ENCODE peak calls at places on chromosomes 13 and 19, in five cellular contexts. M, F, Q, J and Z are unnamed samples.

GRCh38 chr19:5016781-5017180 is 47.9 kb downstream of the KDM4B start:
- DNase-seq in M (no peak), F (no peak), Q (no peak), J (no peak), Z (no peak)

GRCh38 chr13:101811440-101811839 is 359.0 kb downstream of the ITGBL1 start:
- DNase-seq in M (no peak), F (no peak), Q (no peak), J (no peak), Z (no peak)

GRCh38 chr13:19864339-19865309 is 1.2 kb upstream of the ZMYM5 start:
- DNase-seq in M (peak; percentile 86), F (peak; percentile 67), Q (peak; percentile 77), J (peak; percentile 76), Z (peak; percentile 68)

GRCh38 chr13:97629601-97630272 is 195.8 kb downstream of the RAP2A start:
- DNase-seq in M (no peak), F (no peak), Q (peak; percentile 42), J (no peak), Z (no peak)

GRCh38 chr13:101382086-101382485 is 34.2 kb downstream of the NALCN start:
- DNase-seq in M (no peak), F (no peak), Q (no peak), J (no peak), Z (no peak)

GRCh38 chr19:8004723-8005513 is 523 bp downstream of the ELAVL1 start:
- DNase-seq in M (peak; percentile 50), F (no peak), Q (no peak), J (no peak), Z (no peak)

GRCh38 chr19:38298841-38299680 is 5.0 kb upstream of the C19orf33 start:
- DNase-seq in M (peak; percentile 43), F (no peak), Q (no peak), J (no peak), Z (no peak)

GRCh38 chr19:38134538-38135149 is 89.4 kb downstream of the DPF1 start:
- DNase-seq in M (peak; percentile 53), F (peak; percentile 32), Q (no peak), J (peak; percentile 15), Z (no peak)

GRCh38 chr19:49086296-49086695 is 1.0 kb downstream of the SNRNP70 start:
- DNase-seq in M (no peak), F (no peak), Q (no peak), J (no peak), Z (no peak)

GRCh38 chr13:91247768-91248167 is 99.7 kb upstream of the MIR17HG start:
- DNase-seq in M (peak; percentile 5), F (no peak), Q (no peak), J (no peak), Z (no peak)

GRCh38 chr13:51000576-51001260 is 91.1 kb downstream of the RNASEH2B start:
- DNase-seq in M (peak; percentile 63), F (no peak), Q (no peak), J (no peak), Z (no peak)

GRCh38 chr19:38691938-38692457 is 44.5 kb downstream of the ACTN4 start:
- DNase-seq in M (peak; percentile 90), F (peak; percentile 97), Q (peak; percentile 55), J (no peak), Z (no peak)

GRCh38 chr19:41904118-41904870 is 21.3 kb downstream of the ARHGEF1 start:
- DNase-seq in M (no peak), F (no peak), Q (peak; percentile 92), J (no peak), Z (no peak)

GRCh38 chr13:101343128-101343787 is 73.0 kb downstream of the NALCN start:
- DNase-seq in M (no peak), F (no peak), Q (no peak), J (no peak), Z (no peak)

GRCh38 chr13:113976711-113977684 is 3.1 kb upstream of the C13orf46 start:
- DNase-seq in M (peak; percentile 84), F (peak; percentile 61), Q (no peak), J (no peak), Z (no peak)

GRCh38 chr13:46134961-46135522 is 30.2 kb upstream of the CPB2 start:
- DNase-seq in M (no peak), F (no peak), Q (no peak), J (no peak), Z (no peak)

GRCh38 chr19:1166872-1167573 is 7.0 kb downstream of the SBNO2 start:
- DNase-seq in M (no peak), F (no peak), Q (no peak), J (no peak), Z (no peak)

GRCh38 chr13:33508060-33508459 is 222.5 kb upstream of the STARD13 start:
- DNase-seq in M (no peak), F (no peak), Q (no peak), J (no peak), Z (no peak)

GRCh38 chr13:64855506-64855905 is 2374.6 kb downstream of the PCDH9 start:
- DNase-seq in M (peak; percentile 65), F (peak; percentile 56), Q (no peak), J (no peak), Z (no peak)

GRCh38 chr13:106586764-106587163 is 18.8 kb upstream of the ARGLU1 start:
- DNase-seq in M (no peak), F (no peak), Q (no peak), J (no peak), Z (no peak)

GRCh38 chr13:45316210-45316799 is 24.7 kb downstream of the TPT1 start:
- DNase-seq in M (no peak), F (no peak), Q (no peak), J (no peak), Z (no peak)

GRCh38 chr13:82341116-82341515 is 1541.2 kb downstream of the SLITRK1 start:
- DNase-seq in M (no peak), F (no peak), Q (no peak), J (no peak), Z (no peak)

GRCh38 chr19:50567882-50568281 is 353 bp downstream of the LRRC4B start:
- DNase-seq in M (no peak), F (no peak), Q (no peak), J (no peak), Z (no peak)

GRCh38 chr19:1672038-1672768 is 19.8 kb upstream of the TCF3 start:
- DNase-seq in M (peak; percentile 59), F (no peak), Q (no peak), J (no peak), Z (peak; percentile 44)

GRCh38 chr19:30062331-30063183 is 120.5 kb downstream of the URI1 start:
- DNase-seq in M (no peak), F (no peak), Q (no peak), J (no peak), Z (no peak)

GRCh38 chr13:28820099-28821051 is at the start of gene MTUS2:
- DNase-seq in M (no peak), F (no peak), Q (no peak), J (no peak), Z (no peak)

DNA sequence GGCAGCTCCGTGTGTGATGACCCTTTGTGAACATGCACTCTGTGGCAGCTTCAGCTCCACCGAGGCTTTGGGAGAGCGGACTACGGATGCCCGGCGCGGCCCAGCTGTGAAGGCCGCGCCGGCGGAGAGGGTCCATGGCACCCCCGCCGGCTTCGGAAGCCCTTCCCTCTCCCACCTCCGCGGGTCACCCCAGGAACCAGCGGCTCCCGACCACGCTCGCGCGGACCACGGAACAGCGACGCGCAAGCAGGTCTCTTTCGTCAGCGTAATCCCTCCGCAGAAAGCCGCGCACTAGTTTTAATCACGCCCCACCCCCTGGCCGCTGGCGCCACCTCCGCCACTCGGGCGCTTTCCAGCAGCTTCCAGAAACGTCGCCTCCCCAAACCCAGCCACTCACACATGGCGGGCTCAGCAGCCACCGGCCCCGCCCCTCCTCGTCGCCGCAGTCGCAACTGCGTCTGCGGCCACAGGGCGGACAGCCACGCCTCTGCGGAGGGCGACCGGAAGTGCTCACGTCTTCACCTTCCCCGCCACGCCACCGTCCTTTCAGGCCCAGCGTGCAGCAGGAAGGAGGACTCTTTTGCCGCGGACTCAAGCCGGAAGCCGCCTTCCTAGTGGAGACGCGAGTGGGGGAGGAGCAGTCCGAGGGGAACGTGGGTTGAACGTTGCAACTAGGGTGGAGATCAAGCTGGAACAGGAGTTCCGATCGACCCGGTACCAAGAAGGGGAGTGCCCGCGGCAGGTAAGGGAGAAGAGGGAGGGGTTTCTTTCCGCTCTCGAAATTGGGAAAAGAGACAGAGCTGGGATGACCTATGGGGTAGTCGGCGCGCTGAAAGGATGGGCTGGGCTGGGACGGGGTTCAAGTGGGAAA is at the start of gene USPL1:
- DNase-seq in M (peak; percentile 100), F (peak; percentile 97), Q (peak; percentile 98), J (peak; percentile 99), Z (peak; percentile 97)
- TF ChIP-seq CTCF in M (no peak), F (peak; percentile 41), Q (no peak), J (peak; percentile 47), Z (no peak)

GRCh38 chr19:35327642-35328041 is 1.3 kb upstream of the CD22 start:
- DNase-seq in M (no peak), F (no peak), Q (no peak), J (no peak), Z (no peak)
- H3K27ac ChIP-seq in M (no peak overlapping the region), F (no peak overlapping the region), Q (no peak overlapping the region), J (no peak overlapping the region), Z (no peak overlapping the region)

GRCh38 chr19:45757696-45758095 is 11.4 kb downstream of the SIX5 start:
- DNase-seq in M (no peak), F (no peak), Q (no peak), J (no peak), Z (no peak)

GRCh38 chr19:45752639-45753038 is 16.4 kb downstream of the SIX5 start:
- DNase-seq in M (no peak), F (no peak), Q (no peak), J (no peak), Z (no peak)

GRCh38 chr19:45758921-45759320 is 10.1 kb downstream of the SIX5 start:
- DNase-seq in M (no peak), F (no peak), Q (no peak), J (no peak), Z (no peak)

GRCh38 chr19:45754323-45754722 is 14.7 kb downstream of the SIX5 start:
- DNase-seq in M (no peak), F (no peak), Q (no peak), J (no peak), Z (no peak)

DNA sequence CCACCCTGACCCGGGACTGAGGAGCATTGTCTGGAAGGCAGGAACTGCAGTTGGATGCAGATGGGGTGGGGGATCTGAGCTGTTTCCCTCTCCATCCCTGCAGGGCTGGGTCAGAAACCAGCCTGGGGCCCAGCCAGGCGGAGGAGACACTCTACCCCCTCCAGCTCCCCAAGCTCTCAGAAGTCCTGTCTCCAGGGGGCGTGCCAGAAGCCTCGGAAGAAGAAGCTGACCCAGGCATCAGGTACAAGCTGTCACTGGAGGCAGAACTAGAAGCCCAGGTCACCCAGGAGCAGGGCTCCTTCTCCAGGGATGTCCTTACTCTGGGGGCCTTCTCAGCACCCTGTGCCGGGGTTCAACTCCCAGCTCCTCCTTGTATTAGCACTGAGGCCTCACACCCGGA is 15.5 kb downstream of the SIX5 start:
- DNase-seq in M (no peak), F (no peak), Q (no peak), J (no peak), Z (no peak)
- TF ChIP-seq CTCF in M (no peak), F (peak; percentile 29), Q (no peak), J (no peak), Z (no peak)

DNA sequence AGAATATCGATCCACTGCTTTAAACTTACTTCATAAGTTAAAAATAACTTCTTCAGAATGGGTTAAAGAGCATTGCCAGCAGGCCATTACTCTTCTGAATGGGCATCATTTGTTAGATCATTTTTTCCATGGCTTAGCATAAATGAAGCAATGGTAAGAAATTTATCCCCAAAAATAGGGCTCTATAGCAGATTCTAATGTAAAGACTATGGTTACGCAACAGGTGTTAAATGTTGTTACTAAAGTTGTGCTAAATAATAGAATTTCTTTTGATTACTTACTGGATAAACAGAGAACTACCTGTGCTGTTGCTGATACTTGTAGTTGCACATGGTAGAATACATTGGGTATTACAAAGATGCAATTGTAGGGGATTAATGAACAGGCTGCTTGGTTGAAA is 15.9 kb upstream of the ZNF98 start:
- DNase-seq in M (no peak), F (no peak), Q (no peak), J (no peak), Z (no peak)
- H3K27ac ChIP-seq in M (no peak overlapping the region), F (no peak overlapping the region), Q (no peak overlapping the region), J (no peak overlapping the region), Z (no peak overlapping the region)

GRCh38 chr13:41196620-41197019 is 2.3 kb upstream of the KBTBD7 start:
- DNase-seq in M (peak; percentile 12), F (no peak), Q (no peak), J (no peak), Z (no peak)
- TF ChIP-seq CTCF in M (peak; percentile 34), F (peak; percentile 52), Q (no peak), J (no peak), Z (peak; percentile 30)